ENCODE peak calls at places on chromosomes 12 and 14, in six cellular contexts. One of them, this sample, is unnamed.
A peak's percentile ranks its signal among the peaks of the same experiment; 100 is the strongest.

GRCh38 chr12:19131020-19131431 is 1.5 kb downstream of the PLEKHA5 start:
- DNase-seq in psoas muscle: no peak
- DNase-seq in lung: no peak
- DNase-seq in sigmoid colon: no peak
- DNase-seq in HCT116: peak; percentile 6
- DNase-seq in pancreas: peak; percentile 18
- DNase-seq in this sample: no peak

GRCh38 chr12:113486722-113487121 is 15.1 kb upstream of the LHX5 start:
- DNase-seq in sigmoid colon: no peak
- DNase-seq in HCT116: no peak
- DNase-seq in pancreas: no peak
- DNase-seq in psoas muscle: no peak
- DNase-seq in lung: no peak
- DNase-seq in this sample: no peak

GRCh38 chr12:28172434-28173030 is 17.7 kb upstream of the CCDC91 start:
- DNase-seq in HCT116: peak; percentile 36
- DNase-seq in pancreas: peak; percentile 11
- DNase-seq in psoas muscle: no peak
- DNase-seq in lung: no peak
- DNase-seq in sigmoid colon: no peak
- DNase-seq in this sample: no peak

GRCh38 chr14:52467515-52468266 is 84.6 kb downstream of the TXNDC16 start:
- DNase-seq in HCT116: no peak
- DNase-seq in lung: no peak
- DNase-seq in pancreas: no peak
- DNase-seq in psoas muscle: no peak
- DNase-seq in sigmoid colon: no peak
- DNase-seq in this sample: no peak

GRCh38 chr14:61403411-61403810 is 82.0 kb downstream of the PRKCH start:
- DNase-seq in psoas muscle: no peak
- DNase-seq in sigmoid colon: no peak
- DNase-seq in HCT116: no peak
- DNase-seq in pancreas: no peak
- DNase-seq in lung: no peak
- DNase-seq in this sample: no peak

GRCh38 chr12:94769040-94769420 is 118.7 kb upstream of the TMCC3 start:
- DNase-seq in sigmoid colon: no peak
- DNase-seq in psoas muscle: no peak
- DNase-seq in lung: no peak
- DNase-seq in pancreas: no peak
- DNase-seq in HCT116: no peak
- DNase-seq in this sample: no peak

GRCh38 chr12:107296681-107297086 is 203.3 kb upstream of the CRY1 start:
- DNase-seq in sigmoid colon: no peak
- DNase-seq in HCT116: no peak
- DNase-seq in psoas muscle: no peak
- DNase-seq in lung: no peak
- DNase-seq in pancreas: no peak
- DNase-seq in this sample: no peak

GRCh38 chr12:130832561-130833209 is 6.4 kb downstream of the STX2 start:
- DNase-seq in lung: peak; percentile 46
- DNase-seq in pancreas: no peak
- DNase-seq in psoas muscle: peak; percentile 73
- DNase-seq in HCT116: no peak
- DNase-seq in sigmoid colon: no peak
- DNase-seq in this sample: no peak

GRCh38 chr14:74326369-74327152 is 21.7 kb upstream of the VRTN start:
- DNase-seq in sigmoid colon: no peak
- DNase-seq in lung: no peak
- DNase-seq in psoas muscle: no peak
- DNase-seq in HCT116: no peak
- DNase-seq in pancreas: no peak
- DNase-seq in this sample: no peak

GRCh38 chr14:74325446-74325845 is 22.7 kb upstream of the ABCD4 start:
- DNase-seq in HCT116: no peak
- DNase-seq in psoas muscle: no peak
- DNase-seq in sigmoid colon: no peak
- DNase-seq in lung: no peak
- DNase-seq in pancreas: no peak
- DNase-seq in this sample: no peak

DNA sequence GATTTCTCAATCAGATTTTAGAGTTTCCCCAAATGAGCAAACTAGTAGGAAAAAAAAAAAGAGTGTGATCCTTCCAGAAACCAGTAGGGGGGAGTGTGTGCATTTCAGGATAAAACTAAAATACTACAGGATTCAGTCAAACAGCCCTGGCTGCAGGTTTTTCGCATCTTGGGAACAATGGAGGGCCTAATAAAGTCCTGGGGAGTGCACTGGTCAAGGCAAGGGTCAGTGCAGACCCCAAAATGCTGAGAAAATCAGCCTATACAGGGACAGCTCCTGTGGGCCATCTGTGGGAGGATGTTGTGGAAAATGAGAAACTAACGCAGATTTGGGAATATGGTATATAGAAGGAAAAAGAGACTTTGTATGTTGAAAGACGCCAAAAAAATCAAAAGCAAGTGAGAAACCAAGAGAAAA is 22.2 kb upstream of the ABCD4 start:
- DNase-seq in lung: no peak
- DNase-seq in pancreas: no peak
- DNase-seq in HCT116: no peak
- DNase-seq in sigmoid colon: no peak
- DNase-seq in psoas muscle: no peak
- DNase-seq in this sample: no peak
- TF ChIP-seq CTCF in lung: no peak
- TF ChIP-seq CTCF in pancreas: peak; percentile 53
- TF ChIP-seq CTCF in HCT116: peak; percentile 65
- TF ChIP-seq CTCF in sigmoid colon: no peak
- TF ChIP-seq CTCF in psoas muscle: peak; percentile 36
- TF ChIP-seq CTCF in this sample: peak; percentile 74

GRCh38 chr12:110575326-110575725 is 7.8 kb downstream of the PPTC7 start:
- DNase-seq in sigmoid colon: no peak
- DNase-seq in psoas muscle: no peak
- DNase-seq in pancreas: no peak
- DNase-seq in HCT116: no peak
- DNase-seq in lung: no peak
- DNase-seq in this sample: no peak
- H3K4me3 ChIP-seq in sigmoid colon: no peak overlapping the region
- H3K4me3 ChIP-seq in psoas muscle: peak overlapping the region; percentile 3
- H3K4me3 ChIP-seq in pancreas: no peak overlapping the region
- H3K4me3 ChIP-seq in HCT116: no peak overlapping the region
- H3K4me3 ChIP-seq in lung: no peak overlapping the region
- H3K4me3 ChIP-seq in this sample: no peak overlapping the region

GRCh38 chr12:26125451-26126339 is 858 bp upstream of the BHLHE41 start:
- DNase-seq in sigmoid colon: peak; percentile 93
- DNase-seq in psoas muscle: peak; percentile 94
- DNase-seq in pancreas: peak; percentile 84
- DNase-seq in HCT116: peak; percentile 69
- DNase-seq in lung: peak; percentile 78
- DNase-seq in this sample: peak; percentile 75

GRCh38 chr12:26126340-26127284 is 1.8 kb upstream of the BHLHE41 start:
- DNase-seq in sigmoid colon: peak; percentile 96
- DNase-seq in psoas muscle: peak; percentile 94
- DNase-seq in lung: peak; percentile 78
- DNase-seq in pancreas: peak; percentile 86
- DNase-seq in HCT116: no peak
- DNase-seq in this sample: no peak

GRCh38 chr12:26123482-26123980 is 1.3 kb downstream of the BHLHE41 start:
- DNase-seq in sigmoid colon: no peak
- DNase-seq in psoas muscle: no peak
- DNase-seq in HCT116: no peak
- DNase-seq in lung: no peak
- DNase-seq in pancreas: no peak
- DNase-seq in this sample: no peak

GRCh38 chr12:26122681-26123481 is 2.0 kb downstream of the BHLHE41 start:
- DNase-seq in HCT116: no peak
- DNase-seq in sigmoid colon: peak; percentile 92
- DNase-seq in pancreas: peak; percentile 61
- DNase-seq in lung: peak; percentile 51
- DNase-seq in psoas muscle: peak; percentile 86
- DNase-seq in this sample: peak; percentile 25

GRCh38 chr12:26124491-26125450 is at the start of gene BHLHE41:
- DNase-seq in pancreas: peak; percentile 86
- DNase-seq in lung: peak; percentile 63
- DNase-seq in sigmoid colon: peak; percentile 92
- DNase-seq in HCT116: no peak
- DNase-seq in psoas muscle: peak; percentile 93
- DNase-seq in this sample: no peak
- H3K27me3 ChIP-seq in pancreas: no peaks in the 10 kb centered on the region
- H3K27me3 ChIP-seq in lung: peaks cover 5% of the 10 kb centered on the region
- H3K27me3 ChIP-seq in sigmoid colon: no peaks in the 10 kb centered on the region
- H3K27me3 ChIP-seq in HCT116: peaks cover 11% of the 10 kb centered on the region
- H3K27me3 ChIP-seq in psoas muscle: no peaks in the 10 kb centered on the region
- H3K27me3 ChIP-seq in this sample: no peaks in the 10 kb centered on the region

DNA sequence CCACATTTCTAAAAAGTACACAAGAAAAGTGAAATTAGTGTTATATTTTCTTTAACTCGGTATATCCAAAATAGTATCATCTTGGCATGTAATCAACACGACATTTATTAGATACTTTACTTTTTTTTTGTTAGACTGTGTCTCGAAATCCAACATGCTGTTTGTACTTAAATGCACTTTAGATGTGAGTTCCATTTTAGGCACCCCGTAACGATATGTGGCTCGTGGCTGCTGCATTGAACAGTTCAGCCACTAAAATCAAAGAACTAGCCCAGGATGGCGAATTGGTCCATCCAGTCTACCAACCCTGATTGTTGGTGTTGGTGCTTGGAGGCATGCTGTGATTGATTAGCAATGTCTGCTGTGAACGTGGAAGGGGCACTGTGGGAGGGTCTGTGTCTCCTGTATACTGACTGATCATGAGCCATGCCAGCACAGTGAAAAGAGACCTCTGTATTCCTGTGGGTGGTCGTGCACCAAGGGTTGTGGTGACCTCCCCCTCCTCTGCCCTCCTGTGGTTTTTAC is 63.1 kb upstream of the DLK1 start:
- DNase-seq in pancreas: no peak
- DNase-seq in lung: no peak
- DNase-seq in HCT116: no peak
- DNase-seq in psoas muscle: no peak
- DNase-seq in sigmoid colon: no peak
- DNase-seq in this sample: no peak
- TF ChIP-seq CTCF in pancreas: no peak
- TF ChIP-seq CTCF in lung: no peak
- TF ChIP-seq CTCF in HCT116: no peak
- TF ChIP-seq CTCF in psoas muscle: no peak
- TF ChIP-seq CTCF in sigmoid colon: no peak
- TF ChIP-seq CTCF in this sample: no peak

GRCh38 chr14:70651522-70651921 is 9.8 kb downstream of the TTC9 start:
- DNase-seq in sigmoid colon: no peak
- DNase-seq in pancreas: no peak
- DNase-seq in psoas muscle: no peak
- DNase-seq in HCT116: no peak
- DNase-seq in lung: no peak
- DNase-seq in this sample: no peak
- H3K4me3 ChIP-seq in sigmoid colon: no peak overlapping the region
- H3K4me3 ChIP-seq in pancreas: no peak overlapping the region
- H3K4me3 ChIP-seq in psoas muscle: no peak overlapping the region
- H3K4me3 ChIP-seq in HCT116: no peak overlapping the region
- H3K4me3 ChIP-seq in lung: no peak overlapping the region
- H3K4me3 ChIP-seq in this sample: no peak overlapping the region

GRCh38 chr14:104348741-104349140 is 210.4 kb downstream of the KIF26A start:
- DNase-seq in HCT116: no peak
- DNase-seq in sigmoid colon: peak; percentile 53
- DNase-seq in pancreas: no peak
- DNase-seq in psoas muscle: no peak
- DNase-seq in lung: no peak
- DNase-seq in this sample: no peak
- H3K27me3 ChIP-seq in HCT116: no peaks in the 10 kb centered on the region
- H3K27me3 ChIP-seq in sigmoid colon: peaks cover 7% of the 10 kb centered on the region
- H3K27me3 ChIP-seq in pancreas: peaks cover 7% of the 10 kb centered on the region
- H3K27me3 ChIP-seq in psoas muscle: no peaks in the 10 kb centered on the region
- H3K27me3 ChIP-seq in lung: no peaks in the 10 kb centered on the region
- H3K27me3 ChIP-seq in this sample: no peaks in the 10 kb centered on the region

This sample was measured in kidney epithelial cell.